ENCODE peak calls at places on chromosomes 6 and 20, in four cellular contexts. One of them, this sample, is unnamed.

GRCh38 chr20:63835031-63835858 is 4.2 kb upstream of the ZBTB46 start:
- DNase-seq in suprapubic skin: no peak
- DNase-seq in esophagus muscularis mucosa: no peak
- DNase-seq in prostate gland: peak; percentile 86
- DNase-seq in this sample: peak; percentile 95

GRCh38 chr6:42450314-42451145 is 1.2 kb downstream of the TRERF1 start:
- DNase-seq in esophagus muscularis mucosa: peak; percentile 92
- DNase-seq in suprapubic skin: no peak
- DNase-seq in prostate gland: peak; percentile 35
- DNase-seq in this sample: peak; percentile 24

GRCh38 chr20:63555661-63556381 is 1.9 kb downstream of the FNDC11 start:
- DNase-seq in prostate gland: no peak
- DNase-seq in suprapubic skin: no peak
- DNase-seq in esophagus muscularis mucosa: no peak
- DNase-seq in this sample: no peak

GRCh38 chr20:7124120-7124519 is 356.6 kb downstream of the BMP2 start:
- DNase-seq in suprapubic skin: no peak
- DNase-seq in esophagus muscularis mucosa: no peak
- DNase-seq in prostate gland: no peak
- DNase-seq in this sample: no peak

GRCh38 chr6:142735182-142735581 is 209.8 kb downstream of the HIVEP2 start:
- DNase-seq in esophagus muscularis mucosa: no peak
- DNase-seq in prostate gland: no peak
- DNase-seq in suprapubic skin: no peak
- DNase-seq in this sample: no peak

GRCh38 chr6:31528821-31529328 is at the start of gene MCCD1:
- DNase-seq in prostate gland: no peak
- DNase-seq in esophagus muscularis mucosa: no peak
- DNase-seq in suprapubic skin: no peak
- DNase-seq in this sample: no peak

GRCh38 chr20:41482647-41483552 is 116.3 kb upstream of the EMILIN3 start:
- DNase-seq in suprapubic skin: no peak
- DNase-seq in prostate gland: no peak
- DNase-seq in esophagus muscularis mucosa: no peak
- DNase-seq in this sample: no peak

GRCh38 chr20:25084616-25085187 is 2.8 kb upstream of the VSX1 start:
- DNase-seq in prostate gland: no peak
- DNase-seq in esophagus muscularis mucosa: no peak
- DNase-seq in suprapubic skin: no peak
- DNase-seq in this sample: peak; percentile 79

GRCh38 chr20:34915749-34916455 is 39.5 kb downstream of the ACSS2 start:
- DNase-seq in prostate gland: no peak
- DNase-seq in esophagus muscularis mucosa: no peak
- DNase-seq in suprapubic skin: no peak
- DNase-seq in this sample: no peak

GRCh38 chr20:45629496-45630100 is at the start of gene WFDC10A:
- DNase-seq in suprapubic skin: no peak
- DNase-seq in prostate gland: no peak
- DNase-seq in esophagus muscularis mucosa: no peak
- DNase-seq in this sample: no peak

GRCh38 chr20:3924304-3925112 is 35.3 kb downstream of the PANK2 start:
- DNase-seq in suprapubic skin: no peak
- DNase-seq in esophagus muscularis mucosa: no peak
- DNase-seq in prostate gland: no peak
- DNase-seq in this sample: peak; percentile 54
- TF ChIP-seq POLR2A in suprapubic skin: no peak
- TF ChIP-seq POLR2A in esophagus muscularis mucosa: no peak
- TF ChIP-seq POLR2A in prostate gland: no peak
- TF ChIP-seq POLR2A in this sample: no peak

DNA sequence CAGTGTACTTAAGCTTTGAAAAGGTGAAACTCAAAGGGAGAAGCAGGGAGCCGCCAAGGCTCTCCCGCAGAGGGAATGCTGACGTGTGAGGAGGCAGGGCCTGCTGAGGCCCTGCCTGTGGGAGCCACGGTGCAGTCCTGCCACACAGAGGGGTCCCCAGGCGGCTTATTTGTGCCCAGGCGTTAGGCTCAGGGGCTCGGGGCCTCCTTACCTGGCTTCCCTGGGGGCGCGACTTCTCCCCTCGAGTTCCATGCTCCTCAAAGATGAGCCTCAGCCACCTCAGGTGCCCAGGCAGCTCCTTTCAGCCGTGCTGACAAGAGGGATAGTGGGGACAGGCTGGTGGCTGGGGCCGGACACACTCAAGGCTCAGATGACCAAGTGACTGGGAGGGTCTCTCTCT is 2.2 kb upstream of the KIF25 start:
- DNase-seq in esophagus muscularis mucosa: peak; percentile 50
- DNase-seq in prostate gland: no peak
- DNase-seq in suprapubic skin: no peak
- DNase-seq in this sample: no peak
- H3K4me1 ChIP-seq in esophagus muscularis mucosa: no peaks in the 10 kb centered on the region
- H3K4me1 ChIP-seq in prostate gland: no peaks in the 10 kb centered on the region
- H3K4me1 ChIP-seq in suprapubic skin: no peaks in the 10 kb centered on the region
- H3K4me1 ChIP-seq in this sample: peaks cover 3% of the 10 kb centered on the region

DNA sequence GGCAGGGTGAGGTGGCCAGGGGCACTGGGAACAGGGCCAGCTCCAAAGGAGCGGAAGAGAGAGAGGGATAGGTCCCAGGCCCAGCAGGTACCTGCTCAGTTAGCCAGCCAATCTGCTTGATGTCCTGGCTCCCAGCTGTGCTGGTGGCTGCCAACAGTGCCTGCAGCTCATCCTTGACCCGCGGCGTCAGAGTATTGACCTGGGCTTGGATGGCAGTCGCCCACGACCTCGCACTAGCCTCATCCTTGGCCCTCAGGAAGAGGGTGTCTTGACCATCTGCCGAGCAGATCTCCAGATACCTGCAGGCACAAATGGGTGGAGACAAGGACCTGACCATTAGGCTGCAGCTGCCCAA is 11.1 kb upstream of the CDK5RAP1 start:
- DNase-seq in esophagus muscularis mucosa: no peak
- DNase-seq in prostate gland: no peak
- DNase-seq in suprapubic skin: no peak
- DNase-seq in this sample: no peak
- H3K27ac ChIP-seq in esophagus muscularis mucosa: no peak overlapping the region
- H3K27ac ChIP-seq in prostate gland: no peak overlapping the region
- H3K27ac ChIP-seq in suprapubic skin: no peak overlapping the region
- H3K27ac ChIP-seq in this sample: no peak overlapping the region

GRCh38 chr6:151140767-151141166 is 99.0 kb upstream of the AKAP12 start:
- DNase-seq in esophagus muscularis mucosa: no peak
- DNase-seq in prostate gland: no peak
- DNase-seq in suprapubic skin: no peak
- DNase-seq in this sample: no peak

GRCh38 chr6:151142676-151143075 is 97.1 kb upstream of the AKAP12 start:
- DNase-seq in suprapubic skin: no peak
- DNase-seq in esophagus muscularis mucosa: no peak
- DNase-seq in prostate gland: no peak
- DNase-seq in this sample: no peak

GRCh38 chr6:151137441-151137984 is 102.3 kb upstream of the AKAP12 start:
- DNase-seq in prostate gland: no peak
- DNase-seq in esophagus muscularis mucosa: no peak
- DNase-seq in suprapubic skin: no peak
- DNase-seq in this sample: no peak

GRCh38 chr6:151141685-151142084 is 98.1 kb upstream of the AKAP12 start:
- DNase-seq in prostate gland: peak; percentile 13
- DNase-seq in suprapubic skin: no peak
- DNase-seq in esophagus muscularis mucosa: no peak
- DNase-seq in this sample: no peak

DNA sequence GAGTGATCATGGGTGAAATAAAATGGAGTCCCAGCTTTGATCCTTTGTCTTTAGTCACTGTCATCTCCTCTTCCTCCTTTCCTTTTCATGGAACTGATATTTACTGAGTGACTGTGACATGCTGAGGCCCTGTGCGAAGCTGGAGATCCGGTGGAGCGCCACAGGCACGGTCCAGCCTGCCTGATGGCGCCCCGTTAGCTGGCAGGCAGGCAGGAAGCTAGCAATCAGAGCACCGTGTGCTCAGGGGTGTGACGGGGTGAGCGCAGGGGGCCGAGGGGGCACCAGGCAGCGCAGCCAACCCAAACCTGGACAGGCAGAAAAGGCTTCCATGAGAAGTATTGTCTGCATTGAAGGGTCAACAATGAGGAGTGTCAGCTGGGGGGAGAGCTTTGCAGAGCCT is 100.2 kb upstream of the AKAP12 start:
- DNase-seq in suprapubic skin: no peak
- DNase-seq in prostate gland: no peak
- DNase-seq in esophagus muscularis mucosa: no peak
- DNase-seq in this sample: no peak
- TF ChIP-seq POLR2A in suprapubic skin: no peak
- TF ChIP-seq POLR2A in prostate gland: no peak
- TF ChIP-seq POLR2A in esophagus muscularis mucosa: no peak
- TF ChIP-seq POLR2A in this sample: no peak

DNA sequence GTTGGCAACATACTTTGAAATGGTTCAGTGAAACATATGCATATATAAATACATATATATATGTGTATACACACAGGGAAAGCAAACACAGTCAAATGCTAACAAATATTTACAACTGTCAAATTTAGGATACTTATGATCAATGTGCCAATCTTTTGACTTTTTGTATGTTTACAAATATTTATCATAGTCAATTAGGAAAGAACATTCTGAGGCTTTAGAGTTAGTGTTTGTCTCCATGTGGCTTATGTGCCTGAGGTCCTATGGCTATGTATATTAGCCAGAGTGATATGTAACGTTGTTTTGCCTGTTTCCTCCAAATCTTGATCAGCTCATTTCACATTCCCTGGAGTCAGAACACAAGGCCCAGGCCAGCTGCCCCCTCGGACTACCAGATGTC is 126.5 kb upstream of the MAN1A1 start:
- DNase-seq in prostate gland: no peak
- DNase-seq in esophagus muscularis mucosa: no peak
- DNase-seq in suprapubic skin: no peak
- DNase-seq in this sample: no peak
- H3K4me1 ChIP-seq in prostate gland: no peaks in the 10 kb centered on the region
- H3K4me1 ChIP-seq in esophagus muscularis mucosa: peaks cover 8% of the 10 kb centered on the region
- H3K4me1 ChIP-seq in suprapubic skin: no peaks in the 10 kb centered on the region
- H3K4me1 ChIP-seq in this sample: no peaks in the 10 kb centered on the region

DNA sequence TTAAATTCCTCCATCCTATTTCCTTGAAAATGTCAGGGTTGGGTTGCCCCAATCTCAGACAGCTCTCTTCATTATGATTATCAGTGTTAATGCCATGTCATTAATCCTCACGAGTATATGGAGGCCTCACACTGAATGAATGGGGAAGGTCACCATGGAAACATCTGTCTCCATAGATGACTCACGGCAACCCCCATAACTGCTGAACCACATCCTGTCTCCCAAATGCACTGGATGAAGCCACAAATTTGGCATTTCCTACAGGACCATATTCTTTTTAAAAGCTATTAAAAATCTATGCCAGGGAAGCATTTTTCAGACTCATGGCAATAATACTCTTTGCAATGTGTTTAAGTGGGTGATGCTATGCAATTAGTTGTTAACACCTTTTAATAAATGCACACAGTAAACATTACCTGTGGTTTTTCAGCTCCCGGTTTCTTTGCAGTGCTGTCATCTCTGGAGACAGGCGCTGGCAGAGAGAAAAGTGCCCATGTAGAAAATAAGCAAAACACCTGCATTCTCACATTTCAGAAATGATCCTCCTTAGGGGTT is 80.1 kb upstream of the PTPRK start:
- DNase-seq in suprapubic skin: no peak
- DNase-seq in prostate gland: no peak
- DNase-seq in esophagus muscularis mucosa: no peak
- DNase-seq in this sample: no peak
- H3K27ac ChIP-seq in suprapubic skin: no peak overlapping the region
- H3K27ac ChIP-seq in prostate gland: no peak overlapping the region
- H3K27ac ChIP-seq in esophagus muscularis mucosa: no peak overlapping the region
- H3K27ac ChIP-seq in this sample: no peak overlapping the region

GRCh38 chr6:131844243-131844841 is 36.5 kb downstream of the ENPP1 start:
- DNase-seq in prostate gland: no peak
- DNase-seq in suprapubic skin: no peak
- DNase-seq in esophagus muscularis mucosa: no peak
- DNase-seq in this sample: no peak

GRCh38 chr6:131849799-131850198 is 42.0 kb downstream of the ENPP1 start:
- DNase-seq in suprapubic skin: no peak
- DNase-seq in prostate gland: no peak
- DNase-seq in esophagus muscularis mucosa: no peak
- DNase-seq in this sample: no peak

GRCh38 chr6:131846905-131847304 is 39.1 kb downstream of the ENPP1 start:
- DNase-seq in esophagus muscularis mucosa: no peak
- DNase-seq in prostate gland: no peak
- DNase-seq in suprapubic skin: no peak
- DNase-seq in this sample: no peak

GRCh38 chr6:131843768-131844167 is 35.9 kb downstream of the ENPP1 start:
- DNase-seq in prostate gland: no peak
- DNase-seq in suprapubic skin: no peak
- DNase-seq in esophagus muscularis mucosa: no peak
- DNase-seq in this sample: no peak

DNA sequence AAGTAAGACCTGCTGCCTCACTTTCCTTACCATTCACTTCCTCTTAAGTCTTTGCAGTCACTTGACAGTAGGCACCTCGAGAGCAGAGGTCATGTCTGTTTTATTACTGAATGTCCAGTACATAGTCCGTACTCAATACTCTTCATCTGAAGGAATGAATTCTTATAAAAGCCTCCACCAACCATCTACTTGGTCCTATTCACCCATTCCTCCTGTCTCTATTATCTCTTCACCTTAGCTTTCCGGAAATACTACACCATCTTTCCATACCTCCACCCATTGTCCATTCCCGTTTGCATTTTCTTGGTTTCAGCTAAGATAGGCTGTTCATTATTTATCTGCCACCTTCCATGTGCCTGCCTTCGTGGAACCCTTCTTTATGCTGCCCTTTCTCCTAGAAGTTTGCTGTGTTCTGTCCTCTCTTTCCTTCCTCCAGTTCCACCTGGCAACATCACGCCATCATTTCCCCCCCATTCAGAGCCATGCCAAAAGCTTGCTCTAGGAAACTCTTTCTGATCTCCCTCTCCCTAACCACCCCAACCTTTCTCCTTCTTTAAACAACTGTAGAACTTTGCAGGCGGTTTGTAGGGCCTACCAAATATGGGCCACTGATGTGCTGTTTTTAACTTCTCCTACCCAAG is 38.3 kb downstream of the ENPP1 start:
- DNase-seq in prostate gland: no peak
- DNase-seq in esophagus muscularis mucosa: no peak
- DNase-seq in suprapubic skin: no peak
- DNase-seq in this sample: no peak
- TF ChIP-seq POLR2A in prostate gland: no peak
- TF ChIP-seq POLR2A in esophagus muscularis mucosa: no peak
- TF ChIP-seq POLR2A in suprapubic skin: no peak
- TF ChIP-seq POLR2A in this sample: no peak

GRCh38 chr6:136763255-136763654 is 29.0 kb downstream of the MAP3K5 start:
- DNase-seq in esophagus muscularis mucosa: no peak
- DNase-seq in prostate gland: no peak
- DNase-seq in suprapubic skin: no peak
- DNase-seq in this sample: no peak
- H3K4me1 ChIP-seq in esophagus muscularis mucosa: peaks cover 52% of the 10 kb centered on the region
- H3K4me1 ChIP-seq in prostate gland: peaks cover 21% of the 10 kb centered on the region
- H3K4me1 ChIP-seq in suprapubic skin: peaks cover 42% of the 10 kb centered on the region
- H3K4me1 ChIP-seq in this sample: peaks cover 70% of the 10 kb centered on the region

GRCh38 chr20:42485566-42485965 is 704.1 kb downstream of the PTPRT start:
- DNase-seq in esophagus muscularis mucosa: no peak
- DNase-seq in prostate gland: no peak
- DNase-seq in suprapubic skin: no peak
- DNase-seq in this sample: no peak
- H3K27ac ChIP-seq in esophagus muscularis mucosa: no peak overlapping the region
- H3K27ac ChIP-seq in prostate gland: no peak overlapping the region
- H3K27ac ChIP-seq in suprapubic skin: peak overlapping the region; percentile 68
- H3K27ac ChIP-seq in this sample: no peak overlapping the region

This sample was measured in upper lobe of left lung.